ENCODE peak calls at places on chromosomes 12 and 14, in seven cellular contexts. W is lower lobe of right lung, V is NT2/D1, U is 8988T, Q is nucleus accumbens, N is ovary, L is T-helper 9 cell. Z is an unnamed sample.

GRCh38 chr14:85534914-85535313 is 5.0 kb downstream of the FLRT2 start:
- DNase-seq in W (no peak), V (no peak), U (no peak), Q (no peak), N (peak; percentile 15), L (no peak), Z (no peak)

GRCh38 chr12:77120156-77120555 is 54.8 kb upstream of the E2F7 start:
- DNase-seq in W (no peak), V (no peak), U (no peak), Q (no peak), N (no peak), L (no peak), Z (no peak)

GRCh38 chr12:65470261-65470660 is 191.8 kb downstream of the MSRB3 start:
- DNase-seq in W (no peak), V (no peak), U (no peak), Q (no peak), N (no peak), L (no peak), Z (no peak)

GRCh38 chr12:68479261-68479581 is 131.5 kb upstream of the RAP1B start:
- DNase-seq in W (no peak), V (no peak), U (no peak), Q (no peak), N (no peak), L (no peak), Z (no peak)

GRCh38 chr12:56160160-56160763 is 2.1 kb downstream of the MYL6 start:
- DNase-seq in W (no peak), V (peak; percentile 40), U (no peak), Q (no peak), N (no peak), L (peak; percentile 56), Z (no peak)

GRCh38 chr12:113186033-113186365 is 478 bp downstream of the RITA1 start:
- DNase-seq in W (no peak), V (no peak), U (no peak), Q (no peak), N (no peak), L (no peak), Z (no peak)

GRCh38 chr14:101198398-101199027 is 295.0 kb upstream of the RTL1 start:
- DNase-seq in W (peak; percentile 10), V (no peak), U (no peak), Q (no peak), N (no peak), L (no peak), Z (peak; percentile 12)

GRCh38 chr12:29350080-29350479 is 30.9 kb downstream of the ERGIC2 start:
- DNase-seq in W (no peak), V (no peak), U (no peak), Q (no peak), N (no peak), L (no peak), Z (no peak)

GRCh38 chr12:88309546-88309945 is 167.4 kb downstream of the TMTC3 start:
- DNase-seq in W (no peak), V (no peak), U (no peak), Q (no peak), N (no peak), L (no peak), Z (no peak)

GRCh38 chr12:29889737-29890136 is 106.0 kb upstream of the TMTC1 start:
- DNase-seq in W (no peak), V (peak; percentile 94), U (no peak), Q (no peak), N (no peak), L (no peak), Z (no peak)

GRCh38 chr12:63805704-63806672 is 26.3 kb downstream of the RXYLT1 start:
- DNase-seq in W (no peak), V (no peak), U (no peak), Q (no peak), N (no peak), L (no peak), Z (no peak)

GRCh38 chr12:78439666-78440065 is 424.9 kb upstream of the SYT1 start:
- DNase-seq in W (no peak), V (no peak), U (no peak), Q (no peak), N (no peak), L (no peak), Z (no peak)

GRCh38 chr12:22543246-22544037 is 900 bp downstream of the C2CD5 start:
- DNase-seq in W (peak; percentile 78), V (no peak), U (no peak), Q (peak; percentile 45), N (no peak), L (peak; percentile 21), Z (peak; percentile 44)

GRCh38 chr12:31118347-31118830 is 44.7 kb downstream of the DDX11 start:
- DNase-seq in W (no peak), V (no peak), U (peak; percentile 88), Q (no peak), N (peak; percentile 38), L (no peak), Z (no peak)

GRCh38 chr14:103512701-103513611 is 9.7 kb downstream of the CKB start:
- DNase-seq in W (peak; percentile 85), V (no peak), U (peak; percentile 42), Q (no peak), N (peak; percentile 67), L (no peak), Z (peak; percentile 74)

GRCh38 chr12:98291828-98292227 is 223.6 kb upstream of the TMPO start:
- DNase-seq in W (no peak), V (no peak), U (no peak), Q (no peak), N (no peak), L (no peak), Z (no peak)

GRCh38 chr14:81211844-81212243 is 8.9 kb downstream of the GTF2A1 start:
- DNase-seq in W (no peak), V (no peak), U (no peak), Q (no peak), N (no peak), L (no peak), Z (peak; percentile 21)

GRCh38 chr12:124774054-124774461 is 89.6 kb downstream of the SCARB1 start:
- DNase-seq in W (peak; percentile 65), V (no peak), U (no peak), Q (no peak), N (peak; percentile 29), L (no peak), Z (no peak)

GRCh38 chr14:73788871-73789590 is 62.6 kb upstream of the PTGR2 start:
- DNase-seq in W (no peak), V (no peak), U (no peak), Q (no peak), N (no peak), L (no peak), Z (no peak)

GRCh38 chr12:10247659-10248058 is 35.0 kb downstream of the GABARAPL1 start:
- DNase-seq in W (no peak), V (no peak), U (no peak), Q (no peak), N (no peak), L (no peak), Z (no peak)

GRCh38 chr12:52907092-52907810 is 2.4 kb upstream of the KRT8 start:
- DNase-seq in W (peak; percentile 83), V (no peak), U (no peak), Q (no peak), N (no peak), L (no peak), Z (no peak)

GRCh38 chr12:81835783-81836182 is 76.6 kb upstream of the PPFIA2 start:
- DNase-seq in W (no peak), V (no peak), U (no peak), Q (no peak), N (no peak), L (no peak), Z (no peak)

GRCh38 chr12:8692573-8692972 is 5.2 kb upstream of the RIMKLB start:
- DNase-seq in W (no peak), V (peak; percentile 98), U (no peak), Q (no peak), N (peak; percentile 59), L (no peak), Z (no peak)

GRCh38 chr14:96803958-96804357 is 6.8 kb downstream of the VRK1 start:
- DNase-seq in W (no peak), V (no peak), U (no peak), Q (no peak), N (no peak), L (no peak), Z (no peak)

GRCh38 chr12:48640428-48640827 is 41.6 kb downstream of the KANSL2 start:
- DNase-seq in W (no peak), V (no peak), U (no peak), Q (no peak), N (no peak), L (no peak), Z (no peak)

GRCh38 chr12:74552201-74552600 is 14.6 kb downstream of the ATXN7L3B start:
- DNase-seq in W (no peak), V (no peak), U (no peak), Q (no peak), N (no peak), L (no peak), Z (no peak)

GRCh38 chr12:25051583-25052190 is 102.8 kb upstream of the BCAT1 start:
- DNase-seq in W (peak; percentile 47), V (no peak), U (no peak), Q (no peak), N (no peak), L (peak; percentile 18), Z (no peak)

GRCh38 chr14:77372304-77372841 is 4.5 kb downstream of the TMED8 start:
- DNase-seq in W (no peak), V (no peak), U (no peak), Q (no peak), N (no peak), L (no peak), Z (no peak)

GRCh38 chr12:67910360-67911292 is 78.6 kb upstream of the IFNG-AS1 start:
- DNase-seq in W (no peak), V (no peak), U (no peak), Q (no peak), N (no peak), L (no peak), Z (no peak)

GRCh38 chr12:27592548-27592947 is 68.5 kb downstream of the PPFIBP1 start:
- DNase-seq in W (no peak), V (no peak), U (no peak), Q (no peak), N (no peak), L (no peak), Z (peak; percentile 39)

GRCh38 chr14:63542231-63542999 is 762 bp downstream of the PPP2R5E start:
- DNase-seq in W (peak; percentile 62), V (no peak), U (no peak), Q (no peak), N (no peak), L (peak; percentile 4), Z (no peak)

GRCh38 chr12:130948136-130948535 is 5.6 kb upstream of the ADGRD1 start:
- DNase-seq in W (no peak), V (no peak), U (no peak), Q (no peak), N (no peak), L (no peak), Z (no peak)

GRCh38 chr12:129821964-129822363 is 81.9 kb downstream of the TMEM132D start:
- DNase-seq in W (no peak), V (no peak), U (no peak), Q (no peak), N (no peak), L (no peak), Z (no peak)

GRCh38 chr12:125330645-125331341 is 265.6 kb downstream of the AACS start:
- DNase-seq in W (peak; percentile 58), V (peak; percentile 57), U (peak; percentile 79), Q (peak; percentile 17), N (peak; percentile 58), L (peak; percentile 10), Z (peak; percentile 54)

GRCh38 chr12:32083489-32083888 is 23.2 kb upstream of the BICD1 start:
- DNase-seq in W (no peak), V (no peak), U (no peak), Q (no peak), N (no peak), L (no peak), Z (no peak)

GRCh38 chr12:72053604-72054003 is 115.0 kb downstream of the TPH2 start:
- DNase-seq in W (no peak), V (no peak), U (no peak), Q (no peak), N (no peak), L (no peak), Z (no peak)

GRCh38 chr12:104761091-104761490 is 197.0 kb downstream of the SLC41A2 start:
- DNase-seq in W (no peak), V (no peak), U (no peak), Q (no peak), N (no peak), L (no peak), Z (no peak)

GRCh38 chr14:101903111-101903561 is 61.2 kb upstream of the DYNC1H1 start:
- DNase-seq in W (no peak), V (no peak), U (no peak), Q (no peak), N (no peak), L (no peak), Z (peak; percentile 73)

Z was measured in heart left ventricle.